ENCODE peak calls at places on chromosomes 16 and 17, in five cellular contexts. N is sigmoid colon, V is stomach, W is retinal pigment epithelial cell, P is fibroblast of lung. J is an unnamed sample.
A peak's percentile ranks its signal among the peaks of the same experiment; 100 is the strongest.

GRCh38 chr17:73096201-73096600 is 3.7 kb upstream of the SLC39A11 start:
- DNase-seq in P (no peak), V (no peak), N (no peak), W (no peak), J (peak; percentile 11)

GRCh38 chr17:40596261-40596919 is 31.1 kb upstream of the CCR7 start:
- DNase-seq in P (no peak), N (no peak), V (no peak), W (no peak), J (no peak)

GRCh38 chr16:12573730-12574383 is 229.8 kb downstream of the CPPED1 start:
- DNase-seq in W (no peak), P (peak; percentile 14), N (peak; percentile 59), V (peak; percentile 79), J (no peak)

GRCh38 chr17:13544755-13545154 is 57.0 kb downstream of the HS3ST3A1 start:
- DNase-seq in W (peak; percentile 71), P (no peak), N (no peak), V (no peak), J (no peak)

GRCh38 chr16:11977206-11978041 is 890 bp downstream of the SNX29 start:
- DNase-seq in W (no peak), P (peak; percentile 85), N (peak; percentile 80), V (no peak), J (no peak)

GRCh38 chr16:83743241-83743640 is 64.5 kb upstream of the HSBP1 start:
- DNase-seq in W (no peak), V (no peak), P (no peak), N (no peak), J (no peak)

GRCh38 chr17:27475070-27475673 is 18.9 kb downstream of the KSR1 start:
- DNase-seq in N (no peak), P (no peak), W (no peak), V (no peak), J (no peak)

GRCh38 chr17:43768382-43768781 is 9.8 kb upstream of the SOST start:
- DNase-seq in V (peak; percentile 67), P (no peak), N (peak; percentile 79), W (no peak), J (no peak)

GRCh38 chr16:83953796-83954576 is 946 bp downstream of the OSGIN1 start:
- DNase-seq in N (no peak), P (peak; percentile 44), V (no peak), W (no peak), J (no peak)

GRCh38 chr17:74530751-74531150 is 524 bp downstream of the CD300LB start:
- DNase-seq in W (no peak), V (no peak), P (no peak), N (peak; percentile 9), J (no peak)

GRCh38 chr17:12839042-12839441 is 49.7 kb downstream of the ARHGAP44 start:
- DNase-seq in P (no peak), N (no peak), V (no peak), W (no peak), J (no peak)

DNA sequence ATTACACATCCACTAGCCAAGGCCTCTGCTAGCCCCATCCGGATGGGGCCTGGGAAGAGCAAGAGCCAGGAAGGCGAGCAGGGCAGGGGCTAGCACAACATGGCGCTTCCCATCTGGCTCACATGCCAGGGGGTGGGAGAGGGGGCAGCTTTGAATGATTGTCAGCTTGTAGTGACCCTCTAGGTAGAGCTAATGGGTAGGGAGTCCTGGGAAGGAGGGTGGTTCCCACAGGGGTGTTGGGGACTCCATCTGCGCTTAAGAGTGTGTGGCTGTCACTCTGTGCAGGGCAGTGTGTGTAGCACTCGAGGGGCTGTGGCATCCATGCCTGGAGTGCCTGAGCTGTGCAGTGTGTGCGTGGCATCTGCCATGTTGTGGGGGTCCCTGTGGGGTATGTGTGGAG is 24.5 kb downstream of the ARHGAP23 start:
- DNase-seq in W (no peak), N (no peak), P (no peak), V (no peak), J (no peak)
- H3K4me3 ChIP-seq in W (no peak overlapping the region), N (peak overlapping the region; percentile 38), P (no peak overlapping the region), V (no peak overlapping the region), J (peak overlapping the region; percentile 28)

DNA sequence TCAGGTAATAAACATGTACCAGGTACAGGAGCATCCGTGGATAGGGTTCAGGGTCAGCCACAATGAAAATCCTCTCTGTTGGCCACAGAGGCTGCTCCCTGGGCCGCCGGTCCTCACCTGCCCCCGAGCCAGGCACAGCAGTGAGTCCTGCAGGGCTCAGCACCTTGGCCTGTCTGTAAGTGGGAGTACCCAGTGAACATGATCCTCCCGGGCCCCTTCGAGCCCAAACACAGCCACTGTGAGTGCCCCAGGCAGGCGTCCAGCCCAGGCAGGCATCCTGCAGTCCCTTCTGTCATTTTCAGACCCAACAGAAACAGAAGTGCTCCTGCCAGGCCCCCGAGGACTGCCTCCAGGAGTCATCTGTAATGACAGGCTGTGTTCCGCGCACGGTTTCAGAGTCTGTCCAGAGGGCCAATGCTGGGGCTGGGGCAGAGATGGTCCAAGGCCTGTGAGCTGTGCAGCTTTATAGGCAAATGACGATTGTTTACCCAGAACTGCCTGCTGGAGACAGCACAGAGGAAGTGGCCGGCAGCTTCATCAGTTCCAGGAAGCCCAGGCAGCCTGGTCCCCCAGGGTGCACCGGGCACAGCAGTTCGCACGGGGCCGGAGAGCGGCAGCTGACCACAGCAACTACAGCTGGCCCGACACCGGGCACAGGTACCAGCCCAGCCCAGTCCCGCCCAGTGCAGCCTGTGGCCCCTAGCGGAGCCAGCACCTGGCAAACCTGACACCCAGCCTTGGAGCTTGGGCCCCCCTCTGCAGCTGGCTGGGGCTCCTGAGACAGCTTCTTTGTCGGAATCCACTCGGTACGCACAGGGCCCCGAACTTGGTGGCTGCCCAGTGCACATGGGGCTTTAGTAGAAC is 13.2 kb downstream of the SLC7A5 start:
- DNase-seq in P (peak; percentile 52), V (peak; percentile 86), W (no peak), N (peak; percentile 91), J (peak; percentile 72)
- H3K4me3 ChIP-seq in P (no peak overlapping the region), V (peak overlapping the region; percentile 4), W (no peak overlapping the region), N (no peak overlapping the region), J (peak overlapping the region; percentile 1)

GRCh38 chr16:67243481-67243880 is 3.8 kb downstream of the FHOD1 start:
- DNase-seq in W (no peak), P (no peak), N (no peak), V (no peak), J (no peak)

GRCh38 chr16:67245189-67245585 is 2.1 kb downstream of the FHOD1 start:
- DNase-seq in W (no peak), V (no peak), N (peak; percentile 56), P (no peak), J (no peak)

GRCh38 chr16:67245674-67246080 is 1.6 kb downstream of the FHOD1 start:
- DNase-seq in W (no peak), N (no peak), V (no peak), P (no peak), J (no peak)

GRCh38 chr16:67246081-67246944 is 968 bp downstream of the FHOD1 start:
- DNase-seq in P (peak; percentile 90), W (no peak), N (peak; percentile 89), V (peak; percentile 95), J (peak; percentile 98)

GRCh38 chr16:67244387-67245188 is 2.7 kb downstream of the FHOD1 start:
- DNase-seq in P (peak; percentile 87), W (no peak), N (peak; percentile 83), V (peak; percentile 68), J (peak; percentile 93)
- H3K4me3 ChIP-seq in P (no peak overlapping the region), W (no peak overlapping the region), N (no peak overlapping the region), V (no peak overlapping the region), J (no peak overlapping the region)

GRCh38 chr16:29977063-29977462 is 3.4 kb downstream of the TAOK2 start:
- DNase-seq in N (no peak), V (no peak), P (no peak), W (no peak), J (no peak)
- H3K4me3 ChIP-seq in N (no peak overlapping the region), V (peak overlapping the region; percentile 98), P (no peak overlapping the region), W (no peak overlapping the region), J (no peak overlapping the region)

GRCh38 chr17:34257986-34258326 is 2.9 kb downstream of the CCL2 start:
- DNase-seq in V (no peak), N (no peak), P (no peak), W (no peak), J (no peak)

GRCh38 chr17:34255841-34256240 is 756 bp downstream of the CCL2 start:
- DNase-seq in N (no peak), V (no peak), W (no peak), P (no peak), J (no peak)

GRCh38 chr17:34259151-34259550 is 4.1 kb downstream of the CCL2 start:
- DNase-seq in P (peak; percentile 89), W (no peak), V (no peak), N (no peak), J (no peak)

GRCh38 chr17:34255381-34255732 is 272 bp downstream of the CCL2 start:
- DNase-seq in W (no peak), P (peak; percentile 68), N (no peak), V (no peak), J (no peak)

DNA sequence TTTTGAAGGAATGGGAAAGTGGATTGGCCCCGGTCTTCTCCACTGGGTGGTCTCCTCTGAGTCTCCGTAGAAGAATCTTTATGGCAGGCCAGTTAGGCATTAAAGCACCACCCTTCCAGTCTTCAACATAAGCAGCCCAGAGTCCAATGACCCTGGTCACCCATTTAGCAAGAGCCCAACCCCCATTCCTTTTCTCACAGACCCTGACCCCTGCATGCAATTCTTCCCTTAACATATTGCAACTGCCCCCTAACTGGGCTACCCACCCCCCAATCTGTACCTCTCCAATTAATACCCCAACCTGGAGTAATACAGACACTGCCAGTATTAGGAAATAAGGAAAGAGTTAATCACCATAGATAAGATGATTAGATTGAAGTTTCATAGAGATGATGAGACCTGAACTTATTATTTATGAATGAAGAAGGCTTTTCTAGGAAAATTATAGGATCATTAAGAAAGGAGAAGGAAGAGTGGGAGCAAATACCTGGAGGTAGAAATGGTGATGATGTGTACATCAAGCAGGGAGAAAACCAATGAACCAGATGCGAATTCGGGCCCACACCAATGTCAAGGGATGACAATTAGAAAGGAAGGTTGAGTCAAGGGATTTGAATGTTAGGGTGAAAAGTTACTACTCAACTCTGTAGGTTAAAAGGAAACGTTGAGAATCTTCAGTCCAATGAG is 2.4 kb downstream of the CCL2 start:
- DNase-seq in N (no peak), W (no peak), V (no peak), P (peak; percentile 69), J (no peak)
- H3K4me3 ChIP-seq in N (no peak overlapping the region), W (no peak overlapping the region), V (no peak overlapping the region), P (no peak overlapping the region), J (no peak overlapping the region)

J was measured in RWPE2.